ENCODE peak calls at places on chromosomes 1 and 21, in ten cellular contexts. U is WTC11, Z is neural progenitor cell, B is fibroblast of the aortic adventitia, V is GM13976, C is neural crest cell, K is uterus, Q is bronchial epithelial cell, S is cardiac muscle cell, O is PC-3. X is an unnamed sample.

GRCh38 chr1:226223786-226224244 is 351 bp downstream of the MIXL1 start:
- DNase-seq in U (peak), O (no peak), S (peak), B (no peak), K (no peak), Z (peak), C (peak), Q (no peak), V (peak), X (peak)

GRCh38 chr21:34263629-34264028 is 100.2 kb upstream of the KCNE2 start:
- DNase-seq in Z (no peak), U (no peak), V (no peak), O (no peak), C (no peak), Q (no peak), K (no peak), B (no peak), S (no peak), X (no peak)

GRCh38 chr1:110476028-110476765 is 25.2 kb downstream of the PROK1 start:
- DNase-seq in K (no peak), Q (peak), V (no peak), O (no peak), B (no peak), S (no peak), Z (no peak), U (no peak), C (no peak), X (no peak)

GRCh38 chr1:46558141-46558963 is 6.9 kb upstream of the KNCN start:
- DNase-seq in O (no peak), U (peak), S (peak), V (no peak), C (no peak), Q (no peak), Z (peak), B (no peak), K (no peak), X (no peak)

GRCh38 chr21:35222541-35222941 is 173.4 kb upstream of the RUNX1 start:
- DNase-seq in C (no peak), U (no peak), K (no peak), V (no peak), Z (no peak), Q (no peak), O (peak), S (no peak), B (no peak), X (no peak)

GRCh38 chr1:27392096-27392777 is at the start of gene GPR3:
- DNase-seq in B (peak), Q (peak), U (peak), K (peak), Z (peak), V (peak), O (peak), C (peak), S (peak), X (peak)

GRCh38 chr1:26822737-26823395 is 3.6 kb upstream of the ZDHHC18 start:
- DNase-seq in O (peak), B (no peak), S (no peak), Z (no peak), Q (no peak), V (no peak), U (no peak), K (no peak), C (no peak), X (no peak)

GRCh38 chr1:171311771-171312558 is 2.0 kb upstream of the FMO4 start:
- DNase-seq in Z (no peak), S (no peak), U (no peak), O (no peak), V (no peak), Q (no peak), K (no peak), C (no peak), B (no peak), X (no peak)

GRCh38 chr21:46214478-46215340 is 13.9 kb downstream of the LSS start:
- DNase-seq in U (no peak), B (no peak), Q (no peak), Z (no peak), C (no peak), K (no peak), S (no peak), O (no peak), V (peak), X (no peak)

GRCh38 chr1:8603220-8603616 is 214.2 kb downstream of the RERE start:
- DNase-seq in U (no peak), V (no peak), Q (no peak), C (no peak), B (peak), Z (no peak), S (no peak), O (no peak), K (peak), X (no peak)

GRCh38 chr21:32411366-32412161 is 942 bp upstream of the EVA1C start:
- DNase-seq in Q (no peak), S (peak), C (no peak), O (peak), B (peak), U (peak), K (peak), V (no peak), Z (peak), X (peak)

GRCh38 chr1:70528591-70529333 is 117.7 kb downstream of the CTH start:
- DNase-seq in V (peak), U (peak), S (peak), K (peak), Q (peak), B (peak), C (peak), O (peak), Z (peak), X (peak)

GRCh38 chr1:55209247-55209646 is 5.9 kb downstream of the USP24 start:
- DNase-seq in Q (no peak), S (no peak), Z (peak), O (no peak), K (no peak), B (no peak), U (no peak), C (no peak), V (peak), X (no peak)

GRCh38 chr1:160251687-160252526 is 10.4 kb downstream of the DCAF8 start:
- DNase-seq in O (peak), C (peak), S (peak), B (peak), Z (peak), V (peak), Q (peak), U (peak), K (peak), X (peak)

GRCh38 chr21:34930971-34931370 is 118.1 kb downstream of the RUNX1 start:
- DNase-seq in B (peak), S (no peak), Q (no peak), C (no peak), K (no peak), Z (no peak), O (no peak), V (no peak), U (no peak), X (no peak)

GRCh38 chr1:59486595-59486994 is 189.7 kb downstream of the FGGY start:
- DNase-seq in V (no peak), K (no peak), B (peak), O (no peak), Z (no peak), S (no peak), C (no peak), Q (no peak), U (no peak), X (no peak)

GRCh38 chr1:169245706-169246105 is 121.9 kb downstream of the NME7 start:
- DNase-seq in V (no peak), U (no peak), Z (no peak), B (no peak), S (no peak), C (no peak), Q (no peak), O (peak), K (no peak), X (no peak)

GRCh38 chr1:29644812-29645211 is 408.5 kb downstream of the PTPRU start:
- DNase-seq in C (no peak), V (no peak), Q (no peak), Z (no peak), S (no peak), B (no peak), K (no peak), O (no peak), U (no peak), X (no peak)
- TF ChIP-seq CTCF in C (no peak), V (no peak), Q (no peak), Z (peak), S (no peak), B (no peak), K (no peak), O (no peak), U (no peak), X (no peak)

DNA sequence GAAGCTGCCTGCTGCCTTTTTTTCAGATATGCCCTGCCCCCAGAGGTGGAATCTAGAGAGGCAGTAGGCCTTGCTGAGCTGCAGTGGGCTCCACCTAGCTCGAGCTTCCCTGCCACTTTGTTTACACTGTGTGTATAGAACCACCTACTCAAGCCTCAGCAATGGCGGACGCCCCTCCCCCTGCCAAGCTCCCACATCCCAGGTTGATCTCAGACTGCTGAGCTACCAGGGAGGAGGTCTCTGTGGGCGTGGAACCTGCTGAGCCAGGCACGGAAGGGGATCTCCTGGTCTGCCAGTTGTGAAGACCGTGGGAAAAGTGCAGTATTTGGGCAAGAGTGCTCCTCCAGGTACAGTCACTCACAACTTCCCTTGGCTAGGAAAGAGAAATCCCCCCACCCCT is 65.1 kb downstream of the MSH4 start:
- DNase-seq in Q (peak), S (no peak), C (no peak), Z (no peak), V (no peak), O (no peak), U (peak), K (no peak), B (no peak), X (no peak)
- TF ChIP-seq CTCF in Q (no peak), S (no peak), C (no peak), Z (no peak), V (no peak), O (no peak), U (no peak), K (no peak), B (no peak), X (no peak)

GRCh38 chr21:44611551-44611950 is 328 bp upstream of the KRTAP10-8 start:
- DNase-seq in Q (no peak), U (no peak), O (no peak), V (no peak), K (no peak), S (no peak), B (no peak), Z (no peak), C (no peak), X (no peak)
- TF ChIP-seq CTCF in Q (no peak), U (no peak), O (no peak), V (no peak), K (no peak), S (no peak), B (no peak), Z (no peak), C (no peak), X (no peak)

GRCh38 chr1:98467584-98467983 is 193.9 kb upstream of the SNX7 start:
- DNase-seq in U (no peak), S (no peak), Z (no peak), C (no peak), V (no peak), K (no peak), B (peak), O (peak), Q (no peak), X (no peak)

GRCh38 chr1:98467122-98467521 is 194.4 kb upstream of the SNX7 start:
- DNase-seq in K (no peak), Z (no peak), U (no peak), S (no peak), Q (no peak), C (no peak), V (no peak), O (no peak), B (no peak), X (no peak)

GRCh38 chr1:98472878-98473277 is 188.6 kb upstream of the SNX7 start:
- DNase-seq in O (no peak), U (no peak), C (no peak), Q (no peak), Z (no peak), V (no peak), S (no peak), K (no peak), B (no peak), X (no peak)

DNA sequence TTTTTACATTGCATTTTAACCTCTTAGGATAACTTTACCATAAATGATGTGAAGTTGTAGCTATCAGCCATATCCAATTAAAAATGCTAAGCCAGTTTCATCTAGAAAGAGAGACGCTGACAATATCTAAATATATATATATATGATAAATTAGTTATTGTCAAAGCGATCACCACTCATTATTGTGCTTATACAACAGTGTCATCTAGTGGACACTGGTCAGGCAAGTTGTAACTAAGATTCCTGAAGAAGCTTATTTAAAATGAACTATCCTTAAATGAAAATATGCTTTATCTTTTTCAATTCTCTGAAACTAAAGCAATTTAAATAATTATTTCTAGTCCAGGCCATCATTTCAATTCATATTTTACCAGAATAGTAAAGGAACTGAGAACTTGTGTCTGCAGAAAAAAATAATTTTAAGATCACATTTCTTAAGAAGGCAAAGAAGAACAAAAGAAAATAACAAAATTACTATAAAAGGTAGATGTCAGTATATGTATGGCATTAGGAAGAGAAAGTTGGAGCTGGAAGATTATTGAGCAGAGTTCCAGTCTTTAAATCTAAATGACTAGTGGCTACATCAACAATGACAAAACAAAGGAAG is 193.3 kb upstream of the SNX7 start:
- DNase-seq in V (peak), O (peak), S (peak), B (peak), U (no peak), C (no peak), Z (peak), Q (peak), K (no peak), X (peak)
- TF ChIP-seq CTCF in V (peak), O (peak), S (peak), B (peak), U (no peak), C (peak), Z (peak), Q (peak), K (peak), X (peak)

GRCh38 chr1:18560692-18561091 is 70.0 kb upstream of the PAX7 start:
- DNase-seq in V (no peak), Z (no peak), K (no peak), S (peak), O (no peak), Q (no peak), U (peak), C (no peak), B (no peak), X (no peak)
- TF ChIP-seq CTCF in V (no peak), Z (peak), K (no peak), S (no peak), O (peak), Q (no peak), U (no peak), C (no peak), B (no peak), X (no peak)

X was measured in Calu3.